ENCODE peak calls at places on chromosome 16, in nine cellular contexts. X, M, I, E, J, A, B, D and Q are unnamed samples.

GRCh38 chr16:23290189-23291062 is 11.7 kb upstream of the SCNN1B start:
- DNase-seq in X (no peak), M (no peak), I (no peak), E (no peak), J (no peak), A (no peak), B (no peak), D (no peak), Q (no peak)

GRCh38 chr16:86663691-86664517 is 85.6 kb downstream of the FOXL1 start:
- DNase-seq in X (peak), M (no peak), I (peak), E (no peak), J (peak), A (no peak), B (no peak), D (no peak), Q (peak)

GRCh38 chr16:30644334-30644830 is 6.4 kb upstream of the PRR14 start:
- DNase-seq in X (no peak), M (no peak), I (no peak), E (no peak), J (no peak), A (no peak), B (no peak), D (no peak), Q (no peak)

GRCh38 chr16:30372037-30372712 is 1.9 kb upstream of the TBC1D10B start:
- DNase-seq in X (no peak), M (no peak), I (no peak), E (no peak), J (no peak), A (no peak), B (no peak), D (no peak), Q (no peak)

GRCh38 chr16:31529398-31530312 is 2.0 kb downstream of the AHSP start:
- DNase-seq in X (no peak), M (no peak), I (no peak), E (no peak), J (no peak), A (no peak), B (no peak), D (peak), Q (no peak)

GRCh38 chr16:23836404-23837291 is 865 bp downstream of the PRKCB start:
- DNase-seq in X (no peak), M (no peak), I (no peak), E (no peak), J (no peak), A (peak), B (peak), D (no peak), Q (no peak)

GRCh38 chr16:50238868-50239301 is 27.5 kb upstream of the ADCY7 start:
- DNase-seq in X (no peak), M (no peak), I (peak), E (no peak), J (no peak), A (no peak), B (no peak), D (no peak), Q (no peak)

GRCh38 chr16:1964046-1964505 is 550 bp downstream of the RPS2 start:
- DNase-seq in X (peak), M (no peak), I (peak), E (no peak), J (peak), A (no peak), B (peak), D (no peak), Q (peak)

GRCh38 chr16:56226187-56226586 is 34.9 kb downstream of the GNAO1 start:
- DNase-seq in X (no peak), M (no peak), I (peak), E (no peak), J (no peak), A (no peak), B (no peak), D (no peak), Q (no peak)

GRCh38 chr16:56882077-56882476 is 17.1 kb downstream of the SLC12A3 start:
- DNase-seq in X (no peak), M (no peak), I (no peak), E (no peak), J (no peak), A (no peak), B (no peak), D (no peak), Q (no peak)

GRCh38 chr16:61149709-61150108 is 886.5 kb downstream of the CDH8 start:
- DNase-seq in X (no peak), M (no peak), I (no peak), E (no peak), J (no peak), A (no peak), B (no peak), D (no peak), Q (no peak)

GRCh38 chr16:3266873-3267537 is 10.6 kb upstream of the MEFV start:
- DNase-seq in X (peak), M (peak), I (peak), E (peak), J (peak), A (peak), B (no peak), D (no peak), Q (peak)

GRCh38 chr16:19130852-19131808 is 17.4 kb downstream of the ITPRIPL2 start:
- DNase-seq in X (peak), M (no peak), I (peak), E (no peak), J (peak), A (no peak), B (peak), D (no peak), Q (peak)

GRCh38 chr16:23146877-23147601 is 2.2 kb downstream of the USP31 start:
- DNase-seq in X (no peak), M (no peak), I (no peak), E (no peak), J (no peak), A (no peak), B (no peak), D (no peak), Q (no peak)

GRCh38 chr16:72796222-72796621 is 251.7 kb downstream of the ZFHX3 start:
- DNase-seq in X (no peak), M (no peak), I (no peak), E (no peak), J (no peak), A (no peak), B (no peak), D (no peak), Q (no peak)

GRCh38 chr16:17768257-17768656 is 297.5 kb upstream of the XYLT1 start:
- DNase-seq in X (no peak), M (no peak), I (peak), E (peak), J (peak), A (no peak), B (no peak), D (no peak), Q (peak)

GRCh38 chr16:2753523-2754020 is 1.1 kb downstream of the SRRM2 start:
- DNase-seq in X (peak), M (no peak), I (no peak), E (no peak), J (no peak), A (no peak), B (no peak), D (no peak), Q (peak)

GRCh38 chr16:13453325-13453724 is 466.6 kb upstream of the ERCC4 start:
- DNase-seq in X (no peak), M (no peak), I (peak), E (no peak), J (no peak), A (peak), B (no peak), D (no peak), Q (no peak)

GRCh38 chr16:10535461-10535860 is 44.9 kb downstream of the EMP2 start:
- DNase-seq in X (no peak), M (no peak), I (no peak), E (no peak), J (no peak), A (no peak), B (no peak), D (no peak), Q (no peak)

GRCh38 chr16:78460428-78460827 is 361.0 kb downstream of the WWOX start:
- DNase-seq in X (no peak), M (no peak), I (no peak), E (no peak), J (no peak), A (no peak), B (no peak), D (no peak), Q (no peak)

GRCh38 chr16:14341324-14342225 is 270.5 kb downstream of the MRTFB start:
- DNase-seq in X (no peak), M (no peak), I (no peak), E (no peak), J (no peak), A (no peak), B (no peak), D (no peak), Q (no peak)

GRCh38 chr16:23466162-23466885 is 13.3 kb upstream of the COG7 start:
- DNase-seq in X (peak), M (peak), I (peak), E (peak), J (peak), A (no peak), B (no peak), D (no peak), Q (peak)

GRCh38 chr16:78183886-78184553 is 84.6 kb downstream of the WWOX start:
- DNase-seq in X (no peak), M (no peak), I (no peak), E (no peak), J (peak), A (no peak), B (no peak), D (peak), Q (no peak)

GRCh38 chr16:7866144-7866543 is 533.5 kb downstream of the RBFOX1 start:
- DNase-seq in X (no peak), M (no peak), I (no peak), E (no peak), J (no peak), A (no peak), B (no peak), D (no peak), Q (no peak)

GRCh38 chr16:56610017-56610608 is 1.7 kb downstream of the MT2A start:
- DNase-seq in X (peak), M (peak), I (peak), E (peak), J (peak), A (no peak), B (peak), D (peak), Q (peak)

GRCh38 chr16:84543931-84544776 is 39.7 kb upstream of the MEAK7 start:
- DNase-seq in X (no peak), M (no peak), I (no peak), E (no peak), J (no peak), A (no peak), B (peak), D (no peak), Q (no peak)

GRCh38 chr16:69097425-69097824 is 8.0 kb upstream of the HAS3 start:
- DNase-seq in X (no peak), M (no peak), I (no peak), E (no peak), J (no peak), A (no peak), B (no peak), D (no peak), Q (no peak)

GRCh38 chr16:22624759-22625533 is 114.3 kb downstream of the NPIPB5 start:
- DNase-seq in X (no peak), M (no peak), I (no peak), E (no peak), J (no peak), A (no peak), B (no peak), D (no peak), Q (no peak)

GRCh38 chr16:50565428-50565827 is 17.2 kb downstream of the NKD1 start:
- DNase-seq in X (no peak), M (no peak), I (no peak), E (no peak), J (no peak), A (no peak), B (no peak), D (no peak), Q (no peak)

GRCh38 chr16:25838724-25839186 is 147.0 kb downstream of the HS3ST4 start:
- DNase-seq in X (peak), M (peak), I (peak), E (peak), J (peak), A (peak), B (peak), D (no peak), Q (peak)

GRCh38 chr16:27316038-27316680 is 2.4 kb downstream of the IL4R start:
- DNase-seq in X (no peak), M (no peak), I (no peak), E (no peak), J (no peak), A (no peak), B (no peak), D (no peak), Q (no peak)

GRCh38 chr16:85279874-85280545 is 167.7 kb upstream of the CIBAR2 start:
- DNase-seq in X (peak), M (no peak), I (no peak), E (no peak), J (peak), A (peak), B (no peak), D (no peak), Q (peak)

GRCh38 chr16:65634291-65634690 is 512.4 kb upstream of the CDH11 start:
- DNase-seq in X (peak), M (no peak), I (no peak), E (no peak), J (no peak), A (no peak), B (no peak), D (no peak), Q (peak)

GRCh38 chr16:26334218-26335111 is 642.7 kb downstream of the HS3ST4 start:
- DNase-seq in X (no peak), M (no peak), I (no peak), E (no peak), J (no peak), A (no peak), B (no peak), D (no peak), Q (no peak)

GRCh38 chr16:90020838-90021382 is 1.7 kb upstream of the DBNDD1 start:
- DNase-seq in X (no peak), M (no peak), I (peak), E (no peak), J (no peak), A (peak), B (no peak), D (no peak), Q (no peak)

GRCh38 chr16:25063102-25063501 is 47.9 kb upstream of the ARHGAP17 start:
- DNase-seq in X (no peak), M (no peak), I (no peak), E (no peak), J (no peak), A (no peak), B (no peak), D (no peak), Q (no peak)

GRCh38 chr16:84144301-84144858 is 597 bp downstream of the HSDL1 start:
- DNase-seq in X (peak), M (peak), I (no peak), E (no peak), J (peak), A (peak), B (peak), D (peak), Q (peak)

GRCh38 chr16:49776085-49776501 is 79.8 kb downstream of the ZNF423 start:
- DNase-seq in X (peak), M (no peak), I (no peak), E (no peak), J (no peak), A (peak), B (no peak), D (no peak), Q (peak)

DNA sequence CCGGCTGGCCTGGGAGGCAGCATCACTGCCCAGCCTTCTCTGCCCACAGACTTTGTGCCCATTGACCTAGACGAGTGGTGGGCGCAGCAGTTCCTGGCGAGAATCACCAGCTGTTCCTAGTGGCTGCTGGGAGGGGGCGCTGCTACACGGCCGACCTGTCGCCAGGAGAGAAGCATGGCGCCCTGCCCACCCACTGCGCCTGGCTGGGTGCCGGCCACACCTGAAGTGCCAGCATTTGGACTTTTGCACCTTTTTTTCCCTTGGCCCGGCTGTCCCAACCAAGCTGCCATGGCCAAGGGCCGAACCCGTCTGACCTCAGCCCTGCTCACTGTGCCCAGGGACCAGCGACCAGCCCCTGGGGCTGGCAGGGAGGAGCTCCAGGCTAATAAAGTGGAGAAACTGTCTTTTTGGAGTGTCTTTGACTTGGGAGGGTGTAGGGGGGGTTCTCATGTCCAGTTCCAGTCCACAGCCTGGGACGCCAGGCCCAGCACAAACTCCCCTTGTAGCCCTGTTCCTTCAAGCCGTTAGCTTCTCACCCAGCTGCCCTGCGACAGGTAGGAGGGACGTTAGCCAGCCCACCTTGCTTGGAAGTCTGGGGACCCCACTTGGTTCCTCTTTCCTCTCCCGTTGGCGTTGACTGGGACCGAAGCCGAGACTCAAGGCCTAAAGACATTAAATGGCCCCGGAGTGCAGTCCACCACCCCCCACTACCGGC is 937 bp upstream of the WDR90 start:
- DNase-seq in X (peak), M (no peak), I (peak), E (no peak), J (no peak), A (peak), B (peak), D (no peak), Q (peak)
- TF ChIP-seq CTCF in X (peak), M (peak), I (peak), E (peak), J (peak), A (peak), B (peak), D (peak), Q (peak)

DNA sequence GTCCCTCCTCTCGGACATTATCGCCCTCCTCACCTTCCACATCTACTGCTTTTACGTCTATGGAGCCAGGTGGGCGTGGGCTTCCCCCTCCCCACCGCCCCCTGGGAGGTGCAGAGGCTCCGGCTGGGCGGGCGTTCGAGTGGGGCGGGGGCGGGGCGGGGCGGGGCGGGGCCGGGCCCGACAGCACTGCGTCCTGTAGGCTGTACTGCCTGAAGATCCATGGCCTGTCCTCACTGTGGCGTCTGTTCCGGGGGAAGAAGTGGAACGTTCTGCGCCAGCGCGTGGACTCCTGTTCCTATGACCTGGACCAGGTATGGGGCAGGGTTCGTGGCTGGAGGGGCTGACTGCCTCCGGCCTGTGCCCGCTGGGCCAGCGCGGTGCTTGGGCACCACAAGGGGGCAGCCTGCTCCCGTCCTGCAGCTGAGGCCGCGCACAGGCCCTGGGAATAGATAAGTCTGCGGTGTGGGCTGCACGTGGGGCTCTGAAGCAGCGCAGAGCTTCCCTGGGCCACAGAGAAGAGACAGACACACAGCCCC is 9.2 kb downstream of the PIGQ start:
- DNase-seq in X (peak), M (peak), I (peak), E (no peak), J (peak), A (peak), B (peak), D (peak), Q (peak)
- H3K4me3 ChIP-seq in X (peak), M (peak), I (peak), E (no peak), J (no peak), A (no peak), B (peak), D (no peak), Q (no peak)

DNA sequence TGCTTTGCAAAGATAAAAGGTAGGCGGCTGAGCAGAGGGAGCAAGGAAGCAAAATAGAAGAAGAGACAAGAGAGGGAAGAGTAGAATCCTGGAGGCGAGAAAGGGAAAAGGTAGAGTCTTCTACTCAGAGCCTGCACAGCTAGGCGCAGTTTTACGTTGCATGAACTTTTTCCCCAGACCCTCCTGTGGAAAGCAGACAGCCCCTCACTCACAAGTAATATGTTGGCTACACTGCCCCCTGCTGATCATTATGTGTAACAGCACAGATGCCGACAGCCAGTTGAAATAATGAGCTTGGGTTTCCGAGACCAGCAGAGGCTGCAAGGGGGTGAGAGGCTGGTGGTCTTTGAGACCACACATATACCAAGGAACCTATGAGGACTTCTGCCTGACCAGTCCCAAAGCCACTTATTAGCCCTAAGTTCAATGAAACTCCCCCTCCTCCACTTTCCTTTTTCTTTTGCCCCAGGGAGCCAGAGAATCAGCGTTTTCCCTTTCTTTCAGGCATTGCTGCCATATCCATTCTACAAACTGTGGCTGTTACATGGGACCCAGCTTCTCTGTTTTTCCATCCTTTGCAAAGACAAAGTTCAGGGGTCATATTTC is 22.5 kb upstream of the CMTR2 start:
- DNase-seq in X (peak), M (peak), I (peak), E (no peak), J (peak), A (peak), B (no peak), D (no peak), Q (peak)
- TF ChIP-seq CTCF in X (peak), M (peak), I (peak), E (peak), J (peak), A (peak), B (peak), D (peak), Q (peak)

DNA sequence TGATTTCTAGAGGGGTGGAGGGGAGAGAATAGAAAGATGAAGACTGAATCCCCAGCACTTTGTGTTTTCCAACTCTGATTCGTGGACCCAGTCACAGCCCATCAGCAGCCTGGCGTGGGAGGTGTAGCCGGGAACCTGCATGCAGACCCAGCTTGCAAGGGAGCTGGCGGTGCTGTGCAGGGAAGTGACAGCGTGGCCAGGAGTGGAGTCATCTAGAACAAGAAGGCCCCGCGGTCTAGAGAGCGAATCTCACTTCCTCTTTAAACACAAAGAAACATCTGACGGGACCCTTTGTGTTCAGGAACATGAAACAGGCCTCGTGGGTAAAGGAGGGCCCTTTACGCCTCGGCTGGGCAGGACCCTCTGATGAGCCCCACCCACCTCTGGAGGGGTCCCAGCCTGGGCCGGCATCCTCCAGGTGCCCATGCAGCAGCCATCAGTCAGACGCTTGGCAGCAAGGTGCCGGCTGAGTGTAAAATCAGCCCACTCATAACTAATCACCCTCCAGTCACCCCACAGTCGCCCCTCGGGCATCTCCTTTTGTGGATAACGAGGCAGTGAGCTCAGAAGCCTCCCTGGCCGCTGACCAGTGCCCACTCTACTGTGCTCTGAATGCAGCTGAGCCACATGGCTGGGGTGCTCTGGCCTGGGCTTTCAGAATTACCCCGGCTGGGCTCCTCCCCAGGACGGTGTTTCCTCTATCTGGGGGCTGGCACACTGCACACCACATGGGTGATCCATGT is 4.4 kb downstream of the SNAI3 start:
- DNase-seq in X (peak), M (no peak), I (no peak), E (no peak), J (no peak), A (no peak), B (no peak), D (no peak), Q (no peak)
- H3K4me3 ChIP-seq in X (no peak), M (no peak), I (no peak), E (no peak), J (no peak), A (no peak), B (no peak), D (no peak), Q (no peak)